ENCODE peak calls at places on chromosome 22, in ten cellular contexts. D is HS-27A; W is A549; T is AML-193; F is tibial nerve; G is cardiac fibroblast; J is heart right ventricle; P is GM18507; V is astrocyte of the cerebellum; H is stimulated activated CD4-positive, alpha-beta T cell treated with anti-CD3 and anti-CD28 coated beads, Interleukin-1b, Interleukin-23, amount 100 ng/mL, for 24 hours. R is an unnamed sample.

GRCh38 chr22:25777870-25778269 is 35.9 kb downstream of the MYO18B start:
- DNase-seq in D (peak; percentile 23), H (no peak), G (peak; percentile 62), P (peak; percentile 12), W (peak; percentile 47), F (peak; percentile 17), J (no peak), V (peak; percentile 29), T (peak; percentile 20), R (no peak)

GRCh38 chr22:34414467-34415440 is 494.5 kb upstream of the LARGE1 start:
- DNase-seq in J (peak; percentile 12), P (peak; percentile 25), W (peak; percentile 1), F (no peak), V (no peak), H (peak; percentile 4), T (peak; percentile 48), G (peak; percentile 0), D (no peak), R (peak; percentile 2)

GRCh38 chr22:44802071-44802700 is 49.8 kb downstream of the ARHGAP8 start:
- DNase-seq in T (no peak), P (no peak), F (no peak), J (no peak), W (no peak), H (no peak), D (no peak), V (no peak), G (no peak), R (no peak)

GRCh38 chr22:41636467-41636866 is 15.4 kb downstream of the XRCC6 start:
- DNase-seq in W (no peak), F (no peak), V (peak; percentile 12), T (no peak), H (no peak), P (no peak), J (peak; percentile 38), D (no peak), G (peak; percentile 27), R (no peak)

GRCh38 chr22:48097723-48098122 is 1335.3 kb downstream of the TBC1D22A start:
- DNase-seq in W (no peak), V (no peak), J (no peak), D (no peak), H (no peak), G (no peak), P (no peak), F (no peak), T (no peak), R (no peak)

GRCh38 chr22:39624501-39624821 is 53.9 kb downstream of the CACNA1I start:
- DNase-seq in F (no peak), G (no peak), D (no peak), W (no peak), V (no peak), H (no peak), J (no peak), P (no peak), T (no peak), R (no peak)

GRCh38 chr22:19637405-19638281 is 76.7 kb upstream of the SEPTIN5 start:
- DNase-seq in H (no peak), F (no peak), V (no peak), J (no peak), D (no peak), P (no peak), G (no peak), W (no peak), T (no peak), R (no peak)

GRCh38 chr22:30968015-30968923 is at the start of gene MORC2:
- DNase-seq in P (peak; percentile 22), W (peak; percentile 27), V (no peak), D (no peak), F (no peak), J (peak; percentile 73), G (peak; percentile 69), T (peak; percentile 46), H (no peak), R (no peak)

GRCh38 chr22:49827307-49827852 is 293 bp downstream of the BRD1 start:
- DNase-seq in V (no peak), T (no peak), H (no peak), J (no peak), W (no peak), D (no peak), F (no peak), G (peak; percentile 32), P (no peak), R (peak; percentile 6)

GRCh38 chr22:45441158-45441557 is 27.7 kb downstream of the RIBC2 start:
- DNase-seq in F (peak; percentile 66), J (peak; percentile 56), P (no peak), G (peak; percentile 73), D (peak; percentile 22), H (peak; percentile 8), T (no peak), W (peak; percentile 46), V (peak; percentile 34), R (peak; percentile 35)

GRCh38 chr22:24938741-24939341 is 7.7 kb downstream of the LHFPL7 start:
- DNase-seq in V (peak; percentile 24), T (peak; percentile 20), H (no peak), J (peak; percentile 20), F (peak; percentile 44), D (no peak), P (peak; percentile 35), G (peak; percentile 54), W (peak; percentile 40), R (peak; percentile 6)

GRCh38 chr22:25564979-25565677 is 653 bp downstream of the GRK3 start:
- DNase-seq in D (no peak), T (no peak), H (peak; percentile 6), W (peak; percentile 3), F (no peak), G (no peak), P (no peak), J (no peak), V (no peak), R (no peak)

GRCh38 chr22:29580200-29580810 is 608 bp downstream of the NIPSNAP1 start:
- DNase-seq in F (no peak), V (no peak), G (no peak), H (no peak), J (no peak), T (no peak), D (no peak), P (no peak), W (no peak), R (no peak)

GRCh38 chr22:35523167-35523928 is 17.3 kb upstream of the RASD2 start:
- DNase-seq in V (no peak), J (no peak), P (no peak), T (no peak), F (no peak), G (no peak), H (no peak), W (no peak), D (no peak), R (peak; percentile 42)

R was measured in NCI-H2107.